ENCODE peak calls at places on chromosomes 1 and 21, in six cellular contexts. W is bronchial epithelial cell, G is mammary epithelial cell, A is GM23338, E is DND-41, I is adipocyte. C is an unnamed sample.

GRCh38 chr1:169472759-169473158 is 13.0 kb downstream of the SLC19A2 start:
- DNase-seq in W (no peak), G (no peak), A (no peak), I (no peak), E (no peak), C (no peak)

GRCh38 chr21:36156815-36157670 is at the start of gene DOP1B:
- DNase-seq in A (peak; percentile 67), G (no peak), E (peak; percentile 43), W (no peak), I (peak; percentile 37), C (peak; percentile 49)

GRCh38 chr1:158286966-158287365 is 2.8 kb upstream of the CD1C start:
- DNase-seq in E (peak; percentile 55), I (no peak), A (no peak), W (no peak), G (no peak), C (no peak)

GRCh38 chr1:224106568-224107281 is 7.2 kb upstream of the FBXO28 start:
- DNase-seq in W (peak; percentile 53), G (peak; percentile 52), I (peak; percentile 50), A (peak; percentile 73), E (peak; percentile 43), C (peak; percentile 51)

GRCh38 chr1:94119306-94119705 is 1.6 kb downstream of the ABCA4 start:
- DNase-seq in I (no peak), A (no peak), W (no peak), E (no peak), G (no peak), C (no peak)

GRCh38 chr1:157878059-157878458 is 36.5 kb upstream of the CD5L start:
- DNase-seq in G (peak; percentile 35), E (peak; percentile 6), A (peak; percentile 76), I (peak; percentile 24), W (peak; percentile 58), C (no peak)

GRCh38 chr1:68210027-68210426 is 22.3 kb downstream of the WLS start:
- DNase-seq in A (no peak), W (no peak), I (no peak), E (no peak), G (no peak), C (no peak)

GRCh38 chr1:208272311-208272710 is 28.1 kb upstream of the PLXNA2 start:
- DNase-seq in A (no peak), I (no peak), W (no peak), G (no peak), E (no peak), C (no peak)

GRCh38 chr1:236425031-236425663 is 31.1 kb downstream of the EDARADD start:
- DNase-seq in A (peak; percentile 30), I (no peak), E (no peak), W (no peak), G (no peak), C (no peak)

GRCh38 chr1:116569776-116570357 is 959 bp downstream of the CD58 start:
- DNase-seq in I (no peak), G (no peak), A (peak; percentile 35), W (peak; percentile 50), E (peak; percentile 27), C (peak; percentile 90)

GRCh38 chr1:119743776-119744597 is 24.7 kb downstream of the HMGCS2 start:
- DNase-seq in W (peak; percentile 57), E (peak; percentile 62), A (peak; percentile 92), I (peak; percentile 86), G (peak; percentile 67), C (peak; percentile 66)

GRCh38 chr1:82124987-82125638 is 324.4 kb downstream of the ADGRL2 start:
- DNase-seq in W (no peak), E (no peak), A (peak; percentile 30), I (no peak), G (no peak), C (no peak)

GRCh38 chr1:11924334-11925195 is 1.7 kb downstream of the KIAA2013 start:
- DNase-seq in E (no peak), I (no peak), G (no peak), A (no peak), W (no peak), C (peak; percentile 78)

GRCh38 chr1:93576346-93576745 is 105.3 kb downstream of the BCAR3 start:
- DNase-seq in I (peak; percentile 73), W (no peak), E (no peak), G (no peak), A (no peak), C (no peak)

GRCh38 chr1:179046808-179047636 is 21.3 kb downstream of the FAM20B start:
- DNase-seq in E (no peak), G (no peak), A (no peak), I (no peak), W (no peak), C (no peak)

GRCh38 chr21:41960386-41960785 is 6.6 kb upstream of the C2CD2 start:
- DNase-seq in I (no peak), W (no peak), G (no peak), A (no peak), E (no peak), C (no peak)

GRCh38 chr1:235646463-235646862 is 3.1 kb downstream of the GNG4 start:
- DNase-seq in A (no peak), E (no peak), G (no peak), I (no peak), W (no peak), C (no peak)

GRCh38 chr1:224482619-224483018 is 48.0 kb upstream of the WDR26 start:
- DNase-seq in I (no peak), A (no peak), E (no peak), W (peak; percentile 57), G (peak; percentile 74), C (no peak)

GRCh38 chr1:31593770-31594632 is 17.7 kb downstream of the TINAGL1 start:
- DNase-seq in I (peak; percentile 78), E (peak; percentile 79), W (peak; percentile 67), A (peak; percentile 94), G (peak; percentile 73), C (peak; percentile 90)

GRCh38 chr1:39063191-39063590 is 37.0 kb downstream of the NDUFS5 start:
- DNase-seq in I (no peak), G (no peak), E (no peak), A (peak; percentile 37), W (no peak), C (no peak)

GRCh38 chr1:190737191-190737590 is 259.5 kb upstream of the BRINP3 start:
- DNase-seq in I (no peak), G (no peak), W (no peak), A (no peak), E (no peak), C (no peak)

GRCh38 chr21:42073140-42074099 is 2.3 kb downstream of the UMODL1 start:
- DNase-seq in I (no peak), G (no peak), E (no peak), W (peak; percentile 10), A (no peak), C (no peak)

GRCh38 chr1:226951286-226952120 is 11.4 kb downstream of the COQ8A start:
- DNase-seq in I (no peak), E (no peak), A (no peak), W (no peak), G (no peak), C (no peak)

GRCh38 chr1:7534061-7534825 is 236.9 kb upstream of the VAMP3 start:
- DNase-seq in I (no peak), E (no peak), W (no peak), A (no peak), G (no peak), C (no peak)

GRCh38 chr1:201302168-201302896 is 19.0 kb downstream of the PKP1 start:
- DNase-seq in A (no peak), W (peak; percentile 93), I (no peak), G (peak; percentile 90), E (no peak), C (no peak)

GRCh38 chr1:37358992-37359391 is 115.4 kb upstream of the ZC3H12A start:
- DNase-seq in A (no peak), E (no peak), G (no peak), W (no peak), I (no peak), C (no peak)

GRCh38 chr1:37362569-37362968 is 111.8 kb upstream of the ZC3H12A start:
- DNase-seq in A (peak; percentile 57), I (no peak), W (no peak), G (no peak), E (no peak), C (no peak)

GRCh38 chr1:37362990-37363389 is 111.4 kb upstream of the ZC3H12A start:
- DNase-seq in W (no peak), I (no peak), E (no peak), A (peak; percentile 84), G (no peak), C (no peak)

GRCh38 chr1:37363535-37363934 is 110.8 kb upstream of the ZC3H12A start:
- DNase-seq in E (no peak), G (no peak), W (no peak), I (no peak), A (no peak), C (no peak)

GRCh38 chr1:37360011-37360410 is 114.4 kb upstream of the ZC3H12A start:
- DNase-seq in E (no peak), A (no peak), W (no peak), I (no peak), G (no peak), C (no peak)
- H3K27me3 ChIP-seq in E (peaks cover 5% of the 10 kb centered on the region), A (no peaks in the 10 kb centered on the region), W (no peaks in the 10 kb centered on the region), I (peaks cover 39% of the 10 kb centered on the region), G (no peaks in the 10 kb centered on the region), C (no peaks in the 10 kb centered on the region)

GRCh38 chr1:64471218-64471719 is 1.3 kb downstream of the CACHD1 start:
- DNase-seq in I (peak; percentile 75), W (peak; percentile 2), G (peak; percentile 33), E (no peak), A (peak; percentile 72), C (no peak)
- H3K4me3 ChIP-seq in I (peak overlapping the region; percentile 88), W (peak overlapping the region; percentile 63), G (peak overlapping the region; percentile 76), E (no peak overlapping the region), A (peak overlapping the region; percentile 63), C (peak overlapping the region; percentile 83)

DNA sequence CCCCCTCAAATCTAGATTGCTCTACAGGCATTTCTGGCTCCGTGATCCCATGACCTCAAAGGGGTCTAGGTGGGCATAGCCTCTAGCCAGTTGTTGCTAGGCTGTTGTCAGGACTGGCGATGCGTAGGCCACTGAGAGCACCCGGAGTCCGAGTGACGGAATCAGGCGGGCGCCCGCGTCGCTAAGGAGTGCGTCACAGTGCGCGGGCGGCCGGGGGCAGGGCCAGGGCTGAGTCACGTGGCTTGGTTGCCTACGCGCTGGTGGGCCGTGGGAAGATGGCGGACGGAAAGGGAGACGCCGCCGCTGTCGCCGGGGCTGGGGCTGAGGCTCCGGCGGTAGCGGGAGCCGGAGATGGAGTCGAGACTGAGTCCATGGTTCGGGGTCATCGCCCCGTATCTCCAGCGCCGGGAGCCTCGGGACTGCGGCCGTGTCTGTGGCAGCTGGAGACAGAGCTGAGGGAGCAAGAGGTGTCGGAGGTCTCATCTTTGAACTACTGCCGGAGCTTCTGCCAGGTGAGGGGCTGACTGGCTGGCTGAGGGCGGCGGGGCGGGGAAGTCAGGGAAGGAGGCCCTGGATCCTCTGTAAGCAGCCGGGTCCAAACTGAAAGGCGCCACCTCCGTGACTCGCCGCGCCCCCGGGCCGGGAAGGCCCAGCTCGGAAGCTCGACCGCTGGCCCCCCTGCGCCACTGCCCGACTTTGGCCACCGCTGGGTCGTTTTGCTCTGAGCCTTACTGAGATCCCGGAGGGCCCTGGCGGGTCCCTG is at the start of gene RLF:
- DNase-seq in E (peak; percentile 93), W (peak; percentile 80), I (peak; percentile 98), A (peak; percentile 97), G (peak; percentile 92), C (peak; percentile 97)
- H3K27me3 ChIP-seq in E (no peaks in the 10 kb centered on the region), W (no peaks in the 10 kb centered on the region), I (no peaks in the 10 kb centered on the region), A (no peaks in the 10 kb centered on the region), G (no peaks in the 10 kb centered on the region), C (no peaks in the 10 kb centered on the region)

DNA sequence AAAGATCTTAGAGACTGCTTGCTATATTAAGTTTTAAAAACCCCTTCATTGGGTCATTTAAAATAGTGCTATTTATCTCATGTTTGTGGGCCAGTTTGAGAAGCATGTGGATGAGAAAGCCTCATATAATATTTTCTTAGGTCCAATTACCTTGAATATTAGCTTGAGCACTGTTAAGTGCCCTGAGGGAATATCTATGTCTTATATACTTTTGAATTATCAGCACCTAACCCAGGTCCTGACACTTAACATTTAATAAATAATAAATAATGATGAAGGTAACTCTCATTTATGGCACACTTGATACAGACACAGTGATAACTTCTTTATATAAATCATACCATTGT is 293 bp upstream of the GBP2 start:
- DNase-seq in A (no peak), I (no peak), W (no peak), E (no peak), G (no peak), C (no peak)
- H3K4me3 ChIP-seq in A (no peak overlapping the region), I (peak overlapping the region; percentile 92), W (no peak overlapping the region), E (no peak overlapping the region), G (no peak overlapping the region), C (peak overlapping the region; percentile 43)